ENCODE peak calls at places on chromosome 13, in four cellular contexts. S, B, Q and T are unnamed samples.
A peak's percentile ranks its signal among the peaks of the same experiment; 100 is the strongest.

GRCh38 chr13:26377038-26377437 is 123.1 kb downstream of the CDK8 start:
- DNase-seq in S (no peak), B (no peak), Q (no peak), T (no peak)

GRCh38 chr13:74288361-74288911 is 154.2 kb upstream of the KLF12 start:
- DNase-seq in S (peak; percentile 46), B (peak; percentile 53), Q (peak; percentile 8), T (peak; percentile 69)

GRCh38 chr13:94251801-94252200 is 227.7 kb downstream of the DCT start:
- DNase-seq in S (no peak), B (peak; percentile 4), Q (no peak), T (no peak)

GRCh38 chr13:79932556-79932955 is 408.4 kb downstream of the SPRY2 start:
- DNase-seq in S (no peak), B (no peak), Q (no peak), T (no peak)

GRCh38 chr13:26132756-26133155 is 80.9 kb upstream of the SHISA2 start:
- DNase-seq in S (no peak), B (no peak), Q (no peak), T (no peak)

GRCh38 chr13:98598043-98598442 is 21.1 kb upstream of the STK24 start:
- DNase-seq in S (no peak), B (no peak), Q (no peak), T (no peak)

GRCh38 chr13:48636550-48636949 is 17.2 kb upstream of the CYSLTR2 start:
- DNase-seq in S (no peak), B (no peak), Q (no peak), T (no peak)

GRCh38 chr13:43831088-43831487 is 44.3 kb upstream of the ENOX1 start:
- DNase-seq in S (no peak), B (no peak), Q (no peak), T (no peak)

GRCh38 chr13:98592353-98592740 is 15.4 kb upstream of the STK24 start:
- DNase-seq in S (no peak), B (no peak), Q (no peak), T (no peak)

GRCh38 chr13:31073859-31074718 is 87.6 kb downstream of the HSPH1 start:
- DNase-seq in S (no peak), B (no peak), Q (no peak), T (no peak)

GRCh38 chr13:94154362-94154761 is 325.1 kb downstream of the DCT start:
- DNase-seq in S (peak; percentile 24), B (no peak), Q (no peak), T (peak; percentile 45)

GRCh38 chr13:99351772-99352171 is 44.6 kb upstream of the GPR183 start:
- DNase-seq in S (no peak), B (no peak), Q (no peak), T (no peak)

GRCh38 chr13:46641274-46642081 is 88.5 kb downstream of the LRCH1 start:
- DNase-seq in S (no peak), B (peak; percentile 68), Q (no peak), T (no peak)

GRCh38 chr13:42337808-42338600 is 66.1 kb downstream of the AKAP11 start:
- DNase-seq in S (no peak), B (no peak), Q (no peak), T (no peak)

GRCh38 chr13:20109037-20109436 is 51.8 kb downstream of the GJA3 start:
- DNase-seq in S (no peak), B (no peak), Q (no peak), T (no peak)

GRCh38 chr13:40665061-40665753 is 1.2 kb downstream of the FOXO1 start:
- DNase-seq in S (peak; percentile 58), B (peak; percentile 39), Q (peak; percentile 91), T (peak; percentile 70)

GRCh38 chr13:81021284-81021683 is 680.4 kb upstream of the SPRY2 start:
- DNase-seq in S (no peak), B (no peak), Q (no peak), T (no peak)

GRCh38 chr13:110524484-110525254 is 36.9 kb downstream of the RAB20 start:
- DNase-seq in S (peak; percentile 92), B (peak; percentile 83), Q (peak; percentile 66), T (peak; percentile 90)

GRCh38 chr13:111031531-111031961 is 83.6 kb upstream of the ARHGEF7 start:
- DNase-seq in S (no peak), B (no peak), Q (no peak), T (no peak)

GRCh38 chr13:30593001-30593400 is 24.7 kb upstream of the USPL1 start:
- DNase-seq in S (no peak), B (no peak), Q (no peak), T (no peak)

GRCh38 chr13:42865703-42866102 is 84.3 kb downstream of the FAM216B start:
- DNase-seq in S (no peak), B (no peak), Q (no peak), T (no peak)

GRCh38 chr13:108020027-108020426 is 195.3 kb downstream of the LIG4 start:
- DNase-seq in S (no peak), B (no peak), Q (no peak), T (no peak)

GRCh38 chr13:30429721-30430694 is 7.7 kb downstream of the UBE2L5 start:
- DNase-seq in S (no peak), B (no peak), Q (no peak), T (no peak)

GRCh38 chr13:27194895-27195764 is 23.5 kb upstream of the USP12 start:
- DNase-seq in S (no peak), B (no peak), Q (no peak), T (no peak)

DNA sequence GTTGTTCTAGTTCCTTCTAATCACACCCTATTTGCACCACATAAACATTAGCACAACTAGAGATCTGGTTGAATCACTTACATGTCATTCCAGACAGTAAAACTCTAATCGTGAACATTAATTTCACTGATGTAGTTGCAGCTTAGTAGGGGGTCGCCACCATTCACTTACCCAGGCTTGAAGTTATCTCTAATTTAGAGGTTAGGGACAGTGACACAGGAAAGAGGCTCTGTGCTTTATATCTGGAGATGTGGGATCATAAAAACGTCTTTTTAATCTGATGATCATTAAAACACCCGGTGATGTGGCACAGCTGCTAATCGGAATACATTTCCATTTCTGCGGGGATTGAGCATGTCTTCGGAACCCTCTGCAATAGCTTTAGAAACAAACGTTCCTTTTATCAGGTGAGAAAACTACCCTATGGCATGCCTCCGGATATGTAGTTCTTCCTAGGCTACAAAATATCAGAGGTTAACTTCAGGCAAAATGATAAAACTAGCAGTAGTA is 523.0 kb downstream of the MYO16 start:
- DNase-seq in S (no peak), B (no peak), Q (no peak), T (no peak)
- H3K4me3 ChIP-seq in S (no peak overlapping the region), B (no peak overlapping the region), Q (no peak overlapping the region), T (no peak overlapping the region)

DNA sequence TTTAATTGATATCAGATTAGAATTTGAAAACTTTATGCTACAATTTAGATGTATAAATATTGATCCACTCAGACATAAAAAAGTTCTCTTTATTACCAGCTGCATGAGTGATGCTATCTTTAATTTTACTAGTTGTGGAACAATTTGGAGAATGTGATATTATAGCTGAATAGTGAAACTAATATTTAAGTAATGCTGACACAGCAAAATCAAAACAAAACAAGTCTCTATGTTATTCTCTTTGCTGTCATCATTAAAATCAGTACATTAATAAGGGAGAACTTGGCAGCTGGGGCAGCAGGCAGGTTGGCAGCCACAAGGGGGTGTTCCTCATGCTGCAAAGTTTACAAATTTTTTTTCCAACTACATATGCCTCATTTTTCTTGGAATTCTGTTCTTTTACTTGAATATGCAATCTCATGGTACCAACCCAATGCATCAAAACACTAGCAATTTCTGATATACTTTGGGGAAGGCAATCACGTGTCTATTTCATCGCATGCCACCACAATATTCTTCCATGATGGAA is 585.3 kb downstream of the FGF9 start:
- DNase-seq in S (no peak), B (no peak), Q (no peak), T (no peak)
- TF ChIP-seq CTCF in S (no peak), B (no peak), Q (no peak), T (no peak)

GRCh38 chr13:33280923-33281322 is 4.6 kb downstream of the STARD13 start:
- DNase-seq in S (no peak), B (no peak), Q (no peak), T (no peak)
- H3K4me3 ChIP-seq in S (no peak overlapping the region), B (no peak overlapping the region), Q (no peak overlapping the region), T (no peak overlapping the region)

GRCh38 chr13:33872005-33872351 is 54.0 kb downstream of the RFC3 start:
- DNase-seq in S (no peak), B (no peak), Q (no peak), T (no peak)

GRCh38 chr13:33876716-33877394 is 58.9 kb downstream of the RFC3 start:
- DNase-seq in S (no peak), B (no peak), Q (no peak), T (no peak)

GRCh38 chr13:33875658-33876401 is 57.9 kb downstream of the RFC3 start:
- DNase-seq in S (no peak), B (no peak), Q (no peak), T (no peak)

GRCh38 chr13:33873251-33873908 is 55.4 kb downstream of the RFC3 start:
- DNase-seq in S (no peak), B (no peak), Q (no peak), T (no peak)

GRCh38 chr13:33874871-33875270 is 56.9 kb downstream of the RFC3 start:
- DNase-seq in S (no peak), B (no peak), Q (no peak), T (no peak)
- TF ChIP-seq CTCF in S (no peak), B (no peak), Q (no peak), T (no peak)

GRCh38 chr13:21443171-21443570 is 15.9 kb downstream of the ZDHHC20 start:
- DNase-seq in S (no peak), B (no peak), Q (no peak), T (no peak)

GRCh38 chr13:21445759-21446158 is 13.3 kb downstream of the ZDHHC20 start:
- DNase-seq in S (no peak), B (no peak), Q (no peak), T (no peak)
- H3K4me3 ChIP-seq in S (no peak overlapping the region), B (no peak overlapping the region), Q (no peak overlapping the region), T (no peak overlapping the region)

GRCh38 chr13:113211774-113212173 is 2.4 kb downstream of the CUL4A start:
- DNase-seq in S (no peak), B (no peak), Q (no peak), T (no peak)

GRCh38 chr13:113209336-113209879 is at the start of gene CUL4A:
- DNase-seq in S (peak; percentile 88), B (peak; percentile 80), Q (peak; percentile 97), T (peak; percentile 82)

GRCh38 chr13:113208424-113209335 is at the start of gene PCID2:
- DNase-seq in S (peak; percentile 88), B (peak; percentile 87), Q (peak; percentile 98), T (peak; percentile 90)

GRCh38 chr13:113209880-113210421 is 538 bp downstream of the CUL4A start:
- DNase-seq in S (peak; percentile 71), B (no peak), Q (peak; percentile 93), T (peak; percentile 81)

DNA sequence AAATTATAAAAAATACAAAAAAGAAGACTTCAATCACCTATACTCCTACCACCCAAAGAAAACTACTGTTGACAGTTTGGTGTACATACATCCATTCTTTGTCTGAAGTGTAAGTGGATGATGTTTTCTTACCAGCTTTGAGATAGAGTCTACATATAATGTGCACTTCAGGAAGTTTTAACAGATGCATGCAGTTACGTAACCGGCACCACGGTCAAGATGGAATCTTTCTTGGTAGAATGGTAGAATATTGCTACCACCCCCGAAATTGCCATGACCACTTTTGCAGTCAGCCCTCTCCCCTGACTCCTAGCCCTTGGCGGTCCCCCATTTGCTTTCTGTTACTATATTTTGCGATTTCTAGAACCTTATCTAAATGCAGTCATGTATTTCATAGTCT is 1.4 kb downstream of the CUL4A start:
- DNase-seq in S (no peak), B (no peak), Q (no peak), T (no peak)
- TF ChIP-seq CTCF in S (no peak), B (no peak), Q (no peak), T (no peak)